ENCODE peak calls at places on chromosomes 4 and X, in eight cellular contexts. One of them, this sample, is unnamed.
A peak's percentile ranks its signal among the peaks of the same experiment; 100 is the strongest.

GRCh38 chr4:102438873-102439614 is 62.1 kb upstream of the NFKB1 start:
- DNase-seq in NB4: no peak
- DNase-seq in left lung: no peak
- DNase-seq in tibial artery: no peak
- DNase-seq in pancreas: peak; percentile 12
- DNase-seq in AG09319: peak; percentile 91
- DNase-seq in dorsolateral prefrontal cortex: no peak
- DNase-seq in choroid plexus epithelial cell: peak; percentile 98
- DNase-seq in this sample: peak; percentile 94

GRCh38 chrX:74382613-74383012 is 38.7 kb upstream of the SLC16A2 start:
- DNase-seq in choroid plexus epithelial cell: peak; percentile 73
- DNase-seq in NB4: peak; percentile 75
- DNase-seq in pancreas: peak; percentile 58
- DNase-seq in AG09319: peak; percentile 39
- DNase-seq in left lung: peak; percentile 67
- DNase-seq in tibial artery: peak; percentile 74
- DNase-seq in dorsolateral prefrontal cortex: peak; percentile 45
- DNase-seq in this sample: peak; percentile 86

GRCh38 chrX:104254442-104255115 is at the start of gene ESX1:
- DNase-seq in pancreas: no peak
- DNase-seq in NB4: no peak
- DNase-seq in choroid plexus epithelial cell: peak; percentile 12
- DNase-seq in left lung: no peak
- DNase-seq in AG09319: no peak
- DNase-seq in dorsolateral prefrontal cortex: no peak
- DNase-seq in tibial artery: no peak
- DNase-seq in this sample: no peak

GRCh38 chr4:85717366-85717765 is 242.4 kb downstream of the ARHGAP24 start:
- DNase-seq in AG09319: peak; percentile 18
- DNase-seq in NB4: no peak
- DNase-seq in dorsolateral prefrontal cortex: no peak
- DNase-seq in left lung: no peak
- DNase-seq in pancreas: no peak
- DNase-seq in tibial artery: no peak
- DNase-seq in choroid plexus epithelial cell: no peak
- DNase-seq in this sample: peak; percentile 15

GRCh38 chr4:11446156-11446811 is 17.6 kb upstream of the HS3ST1 start:
- DNase-seq in AG09319: no peak
- DNase-seq in NB4: peak; percentile 10
- DNase-seq in left lung: no peak
- DNase-seq in tibial artery: no peak
- DNase-seq in pancreas: no peak
- DNase-seq in dorsolateral prefrontal cortex: no peak
- DNase-seq in choroid plexus epithelial cell: peak; percentile 67
- DNase-seq in this sample: no peak

GRCh38 chr4:168981460-168981859 is 28.6 kb downstream of the CBR4 start:
- DNase-seq in tibial artery: no peak
- DNase-seq in choroid plexus epithelial cell: peak; percentile 66
- DNase-seq in left lung: no peak
- DNase-seq in pancreas: no peak
- DNase-seq in dorsolateral prefrontal cortex: no peak
- DNase-seq in AG09319: no peak
- DNase-seq in NB4: no peak
- DNase-seq in this sample: no peak

GRCh38 chr4:52915730-52916129 is 53.6 kb downstream of the RASL11B start:
- DNase-seq in choroid plexus epithelial cell: no peak
- DNase-seq in left lung: no peak
- DNase-seq in dorsolateral prefrontal cortex: no peak
- DNase-seq in AG09319: no peak
- DNase-seq in tibial artery: no peak
- DNase-seq in pancreas: no peak
- DNase-seq in NB4: no peak
- DNase-seq in this sample: no peak

GRCh38 chr4:6938237-6938636 is 28.6 kb downstream of the TBC1D14 start:
- DNase-seq in tibial artery: peak; percentile 77
- DNase-seq in dorsolateral prefrontal cortex: no peak
- DNase-seq in AG09319: no peak
- DNase-seq in NB4: peak; percentile 92
- DNase-seq in choroid plexus epithelial cell: no peak
- DNase-seq in left lung: peak; percentile 75
- DNase-seq in pancreas: no peak
- DNase-seq in this sample: no peak

GRCh38 chrX:54807524-54808108 is at the start of gene MAGED2:
- DNase-seq in dorsolateral prefrontal cortex: peak; percentile 10
- DNase-seq in AG09319: no peak
- DNase-seq in pancreas: peak; percentile 29
- DNase-seq in NB4: peak; percentile 26
- DNase-seq in choroid plexus epithelial cell: peak; percentile 53
- DNase-seq in left lung: no peak
- DNase-seq in tibial artery: peak; percentile 77
- DNase-seq in this sample: no peak

GRCh38 chrX:154979671-154980070 is 42.9 kb downstream of the F8 start:
- DNase-seq in AG09319: no peak
- DNase-seq in choroid plexus epithelial cell: no peak
- DNase-seq in NB4: peak; percentile 50
- DNase-seq in pancreas: no peak
- DNase-seq in left lung: no peak
- DNase-seq in tibial artery: no peak
- DNase-seq in dorsolateral prefrontal cortex: no peak
- DNase-seq in this sample: no peak

GRCh38 chr4:185796176-185796575 is 15.8 kb downstream of the SORBS2 start:
- DNase-seq in dorsolateral prefrontal cortex: no peak
- DNase-seq in choroid plexus epithelial cell: no peak
- DNase-seq in pancreas: no peak
- DNase-seq in tibial artery: no peak
- DNase-seq in AG09319: no peak
- DNase-seq in NB4: no peak
- DNase-seq in left lung: no peak
- DNase-seq in this sample: no peak

GRCh38 chr4:184988611-184989010 is 29.7 kb upstream of the HELT start:
- DNase-seq in NB4: no peak
- DNase-seq in left lung: no peak
- DNase-seq in AG09319: no peak
- DNase-seq in choroid plexus epithelial cell: no peak
- DNase-seq in pancreas: no peak
- DNase-seq in dorsolateral prefrontal cortex: no peak
- DNase-seq in tibial artery: no peak
- DNase-seq in this sample: no peak

GRCh38 chrX:85114776-85115175 is 111.1 kb downstream of the APOOL start:
- DNase-seq in tibial artery: no peak
- DNase-seq in pancreas: no peak
- DNase-seq in choroid plexus epithelial cell: peak; percentile 1
- DNase-seq in left lung: no peak
- DNase-seq in dorsolateral prefrontal cortex: no peak
- DNase-seq in NB4: no peak
- DNase-seq in AG09319: no peak
- DNase-seq in this sample: no peak

GRCh38 chr4:2251073-2251794 is 9.3 kb upstream of the HAUS3 start:
- DNase-seq in AG09319: no peak
- DNase-seq in left lung: peak; percentile 26
- DNase-seq in choroid plexus epithelial cell: no peak
- DNase-seq in pancreas: peak; percentile 11
- DNase-seq in NB4: no peak
- DNase-seq in dorsolateral prefrontal cortex: no peak
- DNase-seq in tibial artery: no peak
- DNase-seq in this sample: no peak

GRCh38 chr4:67343162-67343561 is 202.1 kb downstream of the CENPC start:
- DNase-seq in choroid plexus epithelial cell: no peak
- DNase-seq in left lung: no peak
- DNase-seq in NB4: no peak
- DNase-seq in pancreas: no peak
- DNase-seq in dorsolateral prefrontal cortex: no peak
- DNase-seq in tibial artery: no peak
- DNase-seq in AG09319: no peak
- DNase-seq in this sample: no peak

GRCh38 chr4:169210516-169211108 is 60.1 kb downstream of the SH3RF1 start:
- DNase-seq in choroid plexus epithelial cell: no peak
- DNase-seq in NB4: no peak
- DNase-seq in dorsolateral prefrontal cortex: no peak
- DNase-seq in left lung: no peak
- DNase-seq in pancreas: no peak
- DNase-seq in tibial artery: no peak
- DNase-seq in AG09319: no peak
- DNase-seq in this sample: no peak

GRCh38 chr4:46388860-46389259 is 1.1 kb downstream of the GABRA2 start:
- DNase-seq in NB4: no peak
- DNase-seq in dorsolateral prefrontal cortex: no peak
- DNase-seq in left lung: no peak
- DNase-seq in tibial artery: no peak
- DNase-seq in AG09319: no peak
- DNase-seq in pancreas: no peak
- DNase-seq in choroid plexus epithelial cell: peak; percentile 16
- DNase-seq in this sample: no peak

GRCh38 chr4:78865451-78865850 is 73.8 kb downstream of the PAQR3 start:
- DNase-seq in pancreas: no peak
- DNase-seq in dorsolateral prefrontal cortex: no peak
- DNase-seq in AG09319: no peak
- DNase-seq in choroid plexus epithelial cell: no peak
- DNase-seq in left lung: no peak
- DNase-seq in tibial artery: no peak
- DNase-seq in NB4: no peak
- DNase-seq in this sample: no peak

GRCh38 chrX:119757979-119758681 is at the start of gene SOWAHD:
- DNase-seq in NB4: peak; percentile 78
- DNase-seq in dorsolateral prefrontal cortex: no peak
- DNase-seq in AG09319: no peak
- DNase-seq in left lung: peak; percentile 67
- DNase-seq in choroid plexus epithelial cell: no peak
- DNase-seq in tibial artery: peak; percentile 69
- DNase-seq in pancreas: peak; percentile 20
- DNase-seq in this sample: no peak

GRCh38 chr4:41394362-41394960 is 137.7 kb downstream of the UCHL1 start:
- DNase-seq in choroid plexus epithelial cell: no peak
- DNase-seq in NB4: no peak
- DNase-seq in tibial artery: no peak
- DNase-seq in dorsolateral prefrontal cortex: no peak
- DNase-seq in pancreas: no peak
- DNase-seq in AG09319: no peak
- DNase-seq in left lung: no peak
- DNase-seq in this sample: no peak

GRCh38 chr4:144597171-144597570 is 48.8 kb upstream of the HHIP start:
- DNase-seq in dorsolateral prefrontal cortex: no peak
- DNase-seq in AG09319: no peak
- DNase-seq in pancreas: no peak
- DNase-seq in NB4: no peak
- DNase-seq in tibial artery: no peak
- DNase-seq in left lung: no peak
- DNase-seq in choroid plexus epithelial cell: no peak
- DNase-seq in this sample: no peak

GRCh38 chr4:76830612-76831474 is 67.1 kb downstream of the SOWAHB start:
- DNase-seq in pancreas: peak; percentile 80
- DNase-seq in dorsolateral prefrontal cortex: no peak
- DNase-seq in choroid plexus epithelial cell: peak; percentile 67
- DNase-seq in tibial artery: peak; percentile 66
- DNase-seq in left lung: no peak
- DNase-seq in AG09319: peak; percentile 71
- DNase-seq in NB4: no peak
- DNase-seq in this sample: peak; percentile 70

GRCh38 chr4:90503677-90504076 is 376.5 kb downstream of the CCSER1 start:
- DNase-seq in pancreas: no peak
- DNase-seq in choroid plexus epithelial cell: no peak
- DNase-seq in tibial artery: no peak
- DNase-seq in NB4: no peak
- DNase-seq in AG09319: no peak
- DNase-seq in left lung: no peak
- DNase-seq in dorsolateral prefrontal cortex: no peak
- DNase-seq in this sample: no peak

GRCh38 chr4:148164529-148164928 is 277.7 kb downstream of the NR3C2 start:
- DNase-seq in AG09319: no peak
- DNase-seq in choroid plexus epithelial cell: no peak
- DNase-seq in left lung: no peak
- DNase-seq in dorsolateral prefrontal cortex: no peak
- DNase-seq in pancreas: no peak
- DNase-seq in tibial artery: no peak
- DNase-seq in NB4: no peak
- DNase-seq in this sample: no peak

GRCh38 chr4:38739438-38739837 is 43.4 kb downstream of the TLR10 start:
- DNase-seq in AG09319: no peak
- DNase-seq in NB4: no peak
- DNase-seq in tibial artery: no peak
- DNase-seq in left lung: no peak
- DNase-seq in pancreas: no peak
- DNase-seq in dorsolateral prefrontal cortex: no peak
- DNase-seq in choroid plexus epithelial cell: no peak
- DNase-seq in this sample: no peak

GRCh38 chr4:188430384-188430783 is 291.1 kb downstream of the TRIML1 start:
- DNase-seq in NB4: no peak
- DNase-seq in pancreas: no peak
- DNase-seq in AG09319: no peak
- DNase-seq in choroid plexus epithelial cell: no peak
- DNase-seq in tibial artery: no peak
- DNase-seq in dorsolateral prefrontal cortex: no peak
- DNase-seq in left lung: no peak
- DNase-seq in this sample: no peak
- TF ChIP-seq CTCF in NB4: no peak
- TF ChIP-seq CTCF in pancreas: no peak
- TF ChIP-seq CTCF in AG09319: no peak
- TF ChIP-seq CTCF in choroid plexus epithelial cell: no peak
- TF ChIP-seq CTCF in tibial artery: no peak
- TF ChIP-seq CTCF in dorsolateral prefrontal cortex: no peak
- TF ChIP-seq CTCF in left lung: no peak
- TF ChIP-seq CTCF in this sample: no peak

DNA sequence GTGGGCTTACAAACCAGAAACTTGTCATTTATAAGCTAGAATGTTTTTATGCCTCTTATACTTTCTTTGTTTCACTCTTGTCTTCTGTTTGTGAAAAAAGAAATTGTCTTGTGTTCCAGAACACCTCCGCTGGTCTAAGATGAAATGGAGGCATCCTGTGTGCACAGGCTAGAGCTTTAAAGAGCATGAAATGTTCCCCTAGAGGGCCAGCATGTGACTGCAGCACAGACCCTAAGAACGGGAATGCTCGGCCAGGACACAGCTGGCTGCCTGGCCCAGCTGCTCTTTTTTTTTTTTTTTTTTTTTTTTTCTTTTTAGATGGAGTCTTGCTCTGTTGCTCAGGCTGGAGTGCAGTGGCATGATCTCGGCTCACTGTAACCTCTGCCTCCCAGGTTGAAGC is 33.6 kb downstream of the SETD7 start:
- DNase-seq in tibial artery: no peak
- DNase-seq in NB4: no peak
- DNase-seq in left lung: no peak
- DNase-seq in AG09319: no peak
- DNase-seq in dorsolateral prefrontal cortex: no peak
- DNase-seq in pancreas: no peak
- DNase-seq in choroid plexus epithelial cell: no peak
- DNase-seq in this sample: no peak
- TF ChIP-seq CTCF in tibial artery: no peak
- TF ChIP-seq CTCF in NB4: no peak
- TF ChIP-seq CTCF in left lung: no peak
- TF ChIP-seq CTCF in AG09319: no peak
- TF ChIP-seq CTCF in dorsolateral prefrontal cortex: no peak
- TF ChIP-seq CTCF in pancreas: no peak
- TF ChIP-seq CTCF in choroid plexus epithelial cell: no peak
- TF ChIP-seq CTCF in this sample: no peak

GRCh38 chr4:112145820-112146813 is 863 bp downstream of the FAM241A start:
- DNase-seq in NB4: peak; percentile 68
- DNase-seq in left lung: peak; percentile 53
- DNase-seq in AG09319: no peak
- DNase-seq in dorsolateral prefrontal cortex: peak; percentile 52
- DNase-seq in tibial artery: peak; percentile 72
- DNase-seq in choroid plexus epithelial cell: peak; percentile 57
- DNase-seq in pancreas: peak; percentile 44
- DNase-seq in this sample: peak; percentile 16
- TF ChIP-seq CTCF in NB4: no peak
- TF ChIP-seq CTCF in left lung: peak; percentile 21
- TF ChIP-seq CTCF in AG09319: peak; percentile 17
- TF ChIP-seq CTCF in dorsolateral prefrontal cortex: no peak
- TF ChIP-seq CTCF in tibial artery: no peak
- TF ChIP-seq CTCF in choroid plexus epithelial cell: peak; percentile 28
- TF ChIP-seq CTCF in pancreas: no peak
- TF ChIP-seq CTCF in this sample: peak; percentile 53

GRCh38 chr4:182809417-182810102 is 107.6 kb downstream of the DCTD start:
- DNase-seq in NB4: peak; percentile 18
- DNase-seq in tibial artery: no peak
- DNase-seq in choroid plexus epithelial cell: peak; percentile 38
- DNase-seq in pancreas: no peak
- DNase-seq in dorsolateral prefrontal cortex: no peak
- DNase-seq in AG09319: no peak
- DNase-seq in left lung: no peak
- DNase-seq in this sample: no peak
- TF ChIP-seq CTCF in NB4: no peak
- TF ChIP-seq CTCF in tibial artery: no peak
- TF ChIP-seq CTCF in choroid plexus epithelial cell: peak; percentile 66
- TF ChIP-seq CTCF in pancreas: no peak
- TF ChIP-seq CTCF in dorsolateral prefrontal cortex: no peak
- TF ChIP-seq CTCF in AG09319: no peak
- TF ChIP-seq CTCF in left lung: no peak
- TF ChIP-seq CTCF in this sample: no peak